ENCODE peak calls at places on chromosome X, in eight cellular contexts. One of them, this sample, is unnamed.

GRCh38 chrX:39905946-39906345 is 191.8 kb downstream of the BCOR start:
- DNase-seq in HT1080: no peak
- DNase-seq in MCF 10A: no peak
- DNase-seq in GM04504: no peak
- DNase-seq in NCI-H2171 treated with DMSO at 0.1 percent for 48 hours: no peak
- DNase-seq in AG09319: no peak
- DNase-seq in SW480: no peak
- DNase-seq in nephron progenitor cell: no peak
- DNase-seq in this sample: no peak

GRCh38 chrX:47148946-47149345 is 3.9 kb downstream of the RBM10 start:
- DNase-seq in HT1080: no peak
- DNase-seq in MCF 10A: no peak
- DNase-seq in GM04504: no peak
- DNase-seq in NCI-H2171 treated with DMSO at 0.1 percent for 48 hours: no peak
- DNase-seq in AG09319: no peak
- DNase-seq in SW480: no peak
- DNase-seq in nephron progenitor cell: no peak
- DNase-seq in this sample: no peak

GRCh38 chrX:138756234-138756633 is 44.7 kb upstream of the FGF13 start:
- DNase-seq in HT1080: peak
- DNase-seq in MCF 10A: peak
- DNase-seq in GM04504: peak
- DNase-seq in NCI-H2171 treated with DMSO at 0.1 percent for 48 hours: no peak
- DNase-seq in AG09319: no peak
- DNase-seq in SW480: peak
- DNase-seq in nephron progenitor cell: peak
- DNase-seq in this sample: no peak

GRCh38 chrX:13077168-13077567 is 32.7 kb upstream of the FAM9C start:
- DNase-seq in HT1080: peak
- DNase-seq in MCF 10A: peak
- DNase-seq in GM04504: no peak
- DNase-seq in NCI-H2171 treated with DMSO at 0.1 percent for 48 hours: no peak
- DNase-seq in AG09319: no peak
- DNase-seq in SW480: no peak
- DNase-seq in nephron progenitor cell: no peak
- DNase-seq in this sample: no peak

GRCh38 chrX:154541896-154542722 is 4.5 kb downstream of the G6PD start:
- DNase-seq in HT1080: peak
- DNase-seq in MCF 10A: peak
- DNase-seq in GM04504: peak
- DNase-seq in NCI-H2171 treated with DMSO at 0.1 percent for 48 hours: no peak
- DNase-seq in AG09319: peak
- DNase-seq in SW480: peak
- DNase-seq in nephron progenitor cell: no peak
- DNase-seq in this sample: no peak

GRCh38 chrX:104343408-104344129 is 88.8 kb upstream of the ESX1 start:
- DNase-seq in HT1080: peak
- DNase-seq in MCF 10A: peak
- DNase-seq in GM04504: peak
- DNase-seq in NCI-H2171 treated with DMSO at 0.1 percent for 48 hours: peak
- DNase-seq in AG09319: peak
- DNase-seq in SW480: peak
- DNase-seq in nephron progenitor cell: peak
- DNase-seq in this sample: peak

GRCh38 chrX:82335772-82336171 is 1133.9 kb downstream of the SH3BGRL start:
- DNase-seq in HT1080: no peak
- DNase-seq in MCF 10A: no peak
- DNase-seq in GM04504: no peak
- DNase-seq in NCI-H2171 treated with DMSO at 0.1 percent for 48 hours: no peak
- DNase-seq in AG09319: no peak
- DNase-seq in SW480: no peak
- DNase-seq in nephron progenitor cell: no peak
- DNase-seq in this sample: no peak

GRCh38 chrX:46710927-46711623 is 47.8 kb downstream of the SLC9A7 start:
- DNase-seq in HT1080: no peak
- DNase-seq in MCF 10A: no peak
- DNase-seq in GM04504: no peak
- DNase-seq in NCI-H2171 treated with DMSO at 0.1 percent for 48 hours: peak
- DNase-seq in AG09319: no peak
- DNase-seq in SW480: no peak
- DNase-seq in nephron progenitor cell: no peak
- DNase-seq in this sample: no peak

GRCh38 chrX:71214604-71215334 is 8.3 kb upstream of the GJB1 start:
- DNase-seq in HT1080: no peak
- DNase-seq in MCF 10A: no peak
- DNase-seq in GM04504: no peak
- DNase-seq in NCI-H2171 treated with DMSO at 0.1 percent for 48 hours: no peak
- DNase-seq in AG09319: no peak
- DNase-seq in SW480: peak
- DNase-seq in nephron progenitor cell: no peak
- DNase-seq in this sample: no peak

GRCh38 chrX:68732906-68733493 is 85.5 kb downstream of the STARD8 start:
- DNase-seq in HT1080: peak
- DNase-seq in MCF 10A: peak
- DNase-seq in GM04504: peak
- DNase-seq in NCI-H2171 treated with DMSO at 0.1 percent for 48 hours: peak
- DNase-seq in AG09319: peak
- DNase-seq in SW480: peak
- DNase-seq in nephron progenitor cell: peak
- DNase-seq in this sample: peak

GRCh38 chrX:15416133-15416993 is 32.1 kb upstream of the VEGFD start:
- DNase-seq in HT1080: peak
- DNase-seq in MCF 10A: no peak
- DNase-seq in GM04504: no peak
- DNase-seq in NCI-H2171 treated with DMSO at 0.1 percent for 48 hours: no peak
- DNase-seq in AG09319: no peak
- DNase-seq in SW480: no peak
- DNase-seq in nephron progenitor cell: no peak
- DNase-seq in this sample: no peak

GRCh38 chrX:49251325-49251724 is 13.2 kb downstream of the FOXP3 start:
- DNase-seq in HT1080: no peak
- DNase-seq in MCF 10A: no peak
- DNase-seq in GM04504: no peak
- DNase-seq in NCI-H2171 treated with DMSO at 0.1 percent for 48 hours: no peak
- DNase-seq in AG09319: no peak
- DNase-seq in SW480: no peak
- DNase-seq in nephron progenitor cell: no peak
- DNase-seq in this sample: no peak

GRCh38 chrX:96394566-96394965 is 290.1 kb upstream of the DIAPH2 start:
- DNase-seq in HT1080: no peak
- DNase-seq in MCF 10A: no peak
- DNase-seq in GM04504: no peak
- DNase-seq in NCI-H2171 treated with DMSO at 0.1 percent for 48 hours: no peak
- DNase-seq in AG09319: no peak
- DNase-seq in SW480: no peak
- DNase-seq in nephron progenitor cell: no peak
- DNase-seq in this sample: no peak

GRCh38 chrX:72621163-72621562 is 48.5 kb upstream of the HDAC8 start:
- DNase-seq in HT1080: peak
- DNase-seq in MCF 10A: no peak
- DNase-seq in GM04504: no peak
- DNase-seq in NCI-H2171 treated with DMSO at 0.1 percent for 48 hours: no peak
- DNase-seq in AG09319: no peak
- DNase-seq in SW480: no peak
- DNase-seq in nephron progenitor cell: no peak
- DNase-seq in this sample: no peak

GRCh38 chrX:68714856-68715255 is 67.4 kb downstream of the STARD8 start:
- DNase-seq in HT1080: no peak
- DNase-seq in MCF 10A: no peak
- DNase-seq in GM04504: no peak
- DNase-seq in NCI-H2171 treated with DMSO at 0.1 percent for 48 hours: no peak
- DNase-seq in AG09319: no peak
- DNase-seq in SW480: no peak
- DNase-seq in nephron progenitor cell: no peak
- DNase-seq in this sample: no peak

GRCh38 chrX:134174859-134175258 is 62.1 kb upstream of the CCDC160 start:
- DNase-seq in HT1080: no peak
- DNase-seq in MCF 10A: no peak
- DNase-seq in GM04504: no peak
- DNase-seq in NCI-H2171 treated with DMSO at 0.1 percent for 48 hours: no peak
- DNase-seq in AG09319: no peak
- DNase-seq in SW480: no peak
- DNase-seq in nephron progenitor cell: peak
- DNase-seq in this sample: no peak

GRCh38 chrX:80766916-80767315 is 42.8 kb downstream of the BRWD3 start:
- DNase-seq in HT1080: no peak
- DNase-seq in MCF 10A: no peak
- DNase-seq in GM04504: no peak
- DNase-seq in NCI-H2171 treated with DMSO at 0.1 percent for 48 hours: no peak
- DNase-seq in AG09319: no peak
- DNase-seq in SW480: no peak
- DNase-seq in nephron progenitor cell: no peak
- DNase-seq in this sample: no peak

GRCh38 chrX:150983526-150984163 is 510 bp downstream of the HMGB3 start:
- DNase-seq in HT1080: no peak
- DNase-seq in MCF 10A: no peak
- DNase-seq in GM04504: no peak
- DNase-seq in NCI-H2171 treated with DMSO at 0.1 percent for 48 hours: no peak
- DNase-seq in AG09319: no peak
- DNase-seq in SW480: no peak
- DNase-seq in nephron progenitor cell: peak
- DNase-seq in this sample: peak

GRCh38 chrX:13092455-13092941 is 48.1 kb upstream of the FAM9C start:
- DNase-seq in HT1080: no peak
- DNase-seq in MCF 10A: no peak
- DNase-seq in GM04504: no peak
- DNase-seq in NCI-H2171 treated with DMSO at 0.1 percent for 48 hours: no peak
- DNase-seq in AG09319: no peak
- DNase-seq in SW480: peak
- DNase-seq in nephron progenitor cell: no peak
- DNase-seq in this sample: no peak

GRCh38 chrX:18946157-18946556 is 37.8 kb downstream of the PHKA2 start:
- DNase-seq in HT1080: peak
- DNase-seq in MCF 10A: no peak
- DNase-seq in GM04504: no peak
- DNase-seq in NCI-H2171 treated with DMSO at 0.1 percent for 48 hours: no peak
- DNase-seq in AG09319: no peak
- DNase-seq in SW480: no peak
- DNase-seq in nephron progenitor cell: no peak
- DNase-seq in this sample: no peak

GRCh38 chrX:150984164-150984824 is 1.2 kb downstream of the HMGB3 start:
- DNase-seq in HT1080: no peak
- DNase-seq in MCF 10A: no peak
- DNase-seq in GM04504: no peak
- DNase-seq in NCI-H2171 treated with DMSO at 0.1 percent for 48 hours: peak
- DNase-seq in AG09319: no peak
- DNase-seq in SW480: no peak
- DNase-seq in nephron progenitor cell: peak
- DNase-seq in this sample: peak